ENCODE peak calls at places on chromosome 2, in six cellular contexts. N is colonic mucosa; P is fibroblast of the conjunctiva; Z is activated CD8-positive, alpha-beta memory T cell treated with anti-CD3 and anti-CD28 coated beads, Interleukin-2, amount 10 ng/mL, durations not matched to agents 7 days and 5 days; T is uterus; C is SIG-M5. J is an unnamed sample.

GRCh38 chr2:71120195-71120594 is 9.8 kb downstream of the MCEE start:
- DNase-seq in C (no peak), T (no peak), P (no peak), N (no peak), Z (no peak), J (no peak)

GRCh38 chr2:4901092-4901735 is 791.0 kb upstream of the SOX11 start:
- DNase-seq in N (no peak), C (no peak), Z (no peak), P (no peak), T (no peak), J (no peak)

GRCh38 chr2:63059434-63060078 is 8.9 kb downstream of the OTX1 start:
- DNase-seq in P (no peak), N (no peak), C (no peak), Z (no peak), T (no peak), J (no peak)

GRCh38 chr2:146986161-146986560 is 858.7 kb upstream of the ACVR2A start:
- DNase-seq in T (no peak), C (no peak), N (no peak), Z (no peak), P (no peak), J (no peak)

GRCh38 chr2:232687382-232688160 is 9.6 kb upstream of the GIGYF2 start:
- DNase-seq in N (no peak), Z (no peak), P (no peak), C (no peak), T (no peak), J (no peak)

GRCh38 chr2:204984421-204984925 is 439.2 kb downstream of the PARD3B start:
- DNase-seq in N (no peak), Z (no peak), P (no peak), C (no peak), T (no peak), J (no peak)

GRCh38 chr2:11777886-11778415 is 31.5 kb downstream of the LPIN1 start:
- DNase-seq in P (no peak), T (no peak), Z (no peak), N (no peak), C (no peak), J (no peak)

GRCh38 chr2:20584637-20585321 is 66.1 kb downstream of the HS1BP3 start:
- DNase-seq in N (no peak), T (no peak), P (peak), C (no peak), Z (no peak), J (peak)

GRCh38 chr2:128327180-128327964 is 8.7 kb upstream of the HS6ST1 start:
- DNase-seq in P (no peak), T (no peak), Z (no peak), C (no peak), N (no peak), J (no peak)

GRCh38 chr2:24421668-24422067 is 61.3 kb upstream of the ITSN2 start:
- DNase-seq in T (peak), N (peak), Z (peak), C (no peak), P (no peak), J (peak)

GRCh38 chr2:40367652-40368051 is 84.2 kb downstream of the SLC8A1 start:
- DNase-seq in T (no peak), C (no peak), Z (no peak), P (peak), N (no peak), J (no peak)